ENCODE peak calls at places on chromosomes 11 and 22, in eight cellular contexts. N is iPS-NIHi11; O is epithelial cell of prostate; K is HCEC 1CT; L is stimulated activated CD4-positive, alpha-beta T cell treated with anti-CD3 and anti-CD28 coated beads, Interleukin-1b, Interleukin-23, amount 100 ng/mL, for 24 hours; P is activated CD4-positive, alpha-beta T cell treated with anti-CD3 and anti-CD28 coated beads, Interleukin-2, amount 50 U/mL, for 24 hours; X is cardiac septum; C is adrenal gland. F is an unnamed sample.

GRCh38 chr11:125364085-125364822 is 131.8 kb downstream of the FEZ1 start:
- DNase-seq in N (no peak), O (peak; percentile 24), K (peak; percentile 60), L (no peak), P (no peak), X (no peak), C (no peak), F (peak; percentile 60)

GRCh38 chr11:88555018-88555828 is 217.7 kb upstream of the CTSC start:
- DNase-seq in N (peak; percentile 6), O (peak; percentile 95), K (peak; percentile 96), L (no peak), P (no peak), X (no peak), C (no peak), F (peak; percentile 100)

GRCh38 chr22:27534720-27535125 is 266.8 kb downstream of the MN1 start:
- DNase-seq in N (no peak), O (no peak), K (peak; percentile 40), L (no peak), P (no peak), X (no peak), C (no peak), F (peak; percentile 29)

GRCh38 chr22:26671317-26672059 is 14.1 kb downstream of the MIAT start:
- DNase-seq in N (no peak), O (no peak), K (no peak), L (peak; percentile 45), P (peak; percentile 59), X (peak; percentile 82), C (peak; percentile 48), F (peak; percentile 79)

GRCh38 chr11:65452806-65453490 is 30.4 kb downstream of the NEAT1 start:
- DNase-seq in N (no peak), O (no peak), K (peak; percentile 94), L (no peak), P (no peak), X (peak; percentile 43), C (no peak), F (peak; percentile 89)

GRCh38 chr22:40401532-40401931 is 31.1 kb downstream of the SGSM3 start:
- DNase-seq in N (no peak), O (no peak), K (no peak), L (no peak), P (peak; percentile 34), X (no peak), C (no peak), F (no peak)

GRCh38 chr11:133956650-133957633 is at the start of gene IGSF9B:
- DNase-seq in N (peak; percentile 98), O (no peak), K (no peak), L (peak; percentile 76), P (peak; percentile 86), X (peak; percentile 92), C (peak; percentile 90), F (peak; percentile 56)

GRCh38 chr11:849951-850776 is 7.5 kb downstream of the TSPAN4 start:
- DNase-seq in N (peak; percentile 29), O (no peak), K (no peak), L (no peak), P (no peak), X (no peak), C (no peak), F (no peak)

GRCh38 chr11:11607772-11608171 is 14.0 kb downstream of the GALNT18 start:
- DNase-seq in N (no peak), O (no peak), K (no peak), L (no peak), P (no peak), X (no peak), C (no peak), F (peak; percentile 58)

GRCh38 chr22:47309946-47310345 is 547.5 kb downstream of the TBC1D22A start:
- DNase-seq in N (no peak), O (no peak), K (no peak), L (no peak), P (no peak), X (no peak), C (no peak), F (no peak)

F was measured in bronchial epithelial cell.